ENCODE peak calls at places on chromosomes 11 and 22, in eight cellular contexts. One of them, this sample, is unnamed.

GRCh38 chr11:33463059-33463458 is 205.9 kb downstream of the HIPK3 start:
- DNase-seq in fibroblast of pulmonary artery: peak
- DNase-seq in Calu3: no peak
- DNase-seq in endothelial cell: no peak
- DNase-seq in choroid plexus epithelial cell: peak
- DNase-seq in lower leg skin: no peak
- DNase-seq in prostate gland: no peak
- DNase-seq in esophagus squamous epithelium: no peak
- DNase-seq in this sample: no peak

GRCh38 chr11:130849215-130849568 is 67.1 kb downstream of the SNX19 start:
- DNase-seq in fibroblast of pulmonary artery: peak
- DNase-seq in Calu3: no peak
- DNase-seq in endothelial cell: no peak
- DNase-seq in choroid plexus epithelial cell: peak
- DNase-seq in lower leg skin: peak
- DNase-seq in prostate gland: no peak
- DNase-seq in esophagus squamous epithelium: no peak
- DNase-seq in this sample: no peak

GRCh38 chr11:63573881-63574855 is 11.0 kb upstream of the PLAAT2 start:
- DNase-seq in fibroblast of pulmonary artery: peak
- DNase-seq in Calu3: peak
- DNase-seq in endothelial cell: no peak
- DNase-seq in choroid plexus epithelial cell: peak
- DNase-seq in lower leg skin: no peak
- DNase-seq in prostate gland: peak
- DNase-seq in esophagus squamous epithelium: no peak
- DNase-seq in this sample: no peak

GRCh38 chr11:76008474-76008873 is 193.5 kb downstream of the UVRAG start:
- DNase-seq in fibroblast of pulmonary artery: peak
- DNase-seq in Calu3: no peak
- DNase-seq in endothelial cell: no peak
- DNase-seq in choroid plexus epithelial cell: peak
- DNase-seq in lower leg skin: no peak
- DNase-seq in prostate gland: no peak
- DNase-seq in esophagus squamous epithelium: no peak
- DNase-seq in this sample: no peak

GRCh38 chr11:88354909-88355308 is 17.4 kb upstream of the CTSC start:
- DNase-seq in fibroblast of pulmonary artery: no peak
- DNase-seq in Calu3: no peak
- DNase-seq in endothelial cell: no peak
- DNase-seq in choroid plexus epithelial cell: no peak
- DNase-seq in lower leg skin: no peak
- DNase-seq in prostate gland: no peak
- DNase-seq in esophagus squamous epithelium: no peak
- DNase-seq in this sample: no peak

GRCh38 chr22:38423512-38424503 is 31.2 kb downstream of the KCNJ4 start:
- DNase-seq in fibroblast of pulmonary artery: no peak
- DNase-seq in Calu3: peak
- DNase-seq in endothelial cell: no peak
- DNase-seq in choroid plexus epithelial cell: no peak
- DNase-seq in lower leg skin: no peak
- DNase-seq in prostate gland: no peak
- DNase-seq in esophagus squamous epithelium: no peak
- DNase-seq in this sample: no peak

GRCh38 chr22:17707526-17707925 is 66.7 kb downstream of the BID start:
- DNase-seq in fibroblast of pulmonary artery: peak
- DNase-seq in Calu3: no peak
- DNase-seq in endothelial cell: no peak
- DNase-seq in choroid plexus epithelial cell: peak
- DNase-seq in lower leg skin: no peak
- DNase-seq in prostate gland: no peak
- DNase-seq in esophagus squamous epithelium: no peak
- DNase-seq in this sample: no peak

GRCh38 chr22:35649026-35649553 is 844 bp downstream of the APOL6 start:
- DNase-seq in fibroblast of pulmonary artery: no peak
- DNase-seq in Calu3: no peak
- DNase-seq in endothelial cell: no peak
- DNase-seq in choroid plexus epithelial cell: no peak
- DNase-seq in lower leg skin: no peak
- DNase-seq in prostate gland: no peak
- DNase-seq in esophagus squamous epithelium: no peak
- DNase-seq in this sample: no peak

GRCh38 chr11:1523779-1524178 is 37.2 kb upstream of the MOB2 start:
- DNase-seq in fibroblast of pulmonary artery: no peak
- DNase-seq in Calu3: no peak
- DNase-seq in endothelial cell: no peak
- DNase-seq in choroid plexus epithelial cell: no peak
- DNase-seq in lower leg skin: no peak
- DNase-seq in prostate gland: no peak
- DNase-seq in esophagus squamous epithelium: no peak
- DNase-seq in this sample: no peak

GRCh38 chr11:74010306-74010981 is 1.6 kb upstream of the UCP3 start:
- DNase-seq in fibroblast of pulmonary artery: no peak
- DNase-seq in Calu3: no peak
- DNase-seq in endothelial cell: no peak
- DNase-seq in choroid plexus epithelial cell: no peak
- DNase-seq in lower leg skin: no peak
- DNase-seq in prostate gland: no peak
- DNase-seq in esophagus squamous epithelium: no peak
- DNase-seq in this sample: no peak

GRCh38 chr22:48908547-48908946 is 919.1 kb downstream of the BRD1 start:
- DNase-seq in fibroblast of pulmonary artery: no peak
- DNase-seq in Calu3: no peak
- DNase-seq in endothelial cell: no peak
- DNase-seq in choroid plexus epithelial cell: no peak
- DNase-seq in lower leg skin: no peak
- DNase-seq in prostate gland: no peak
- DNase-seq in esophagus squamous epithelium: no peak
- DNase-seq in this sample: no peak

GRCh38 chr22:28710889-28711285 is 30.7 kb downstream of the CHEK2 start:
- DNase-seq in fibroblast of pulmonary artery: peak
- DNase-seq in Calu3: no peak
- DNase-seq in endothelial cell: no peak
- DNase-seq in choroid plexus epithelial cell: peak
- DNase-seq in lower leg skin: no peak
- DNase-seq in prostate gland: no peak
- DNase-seq in esophagus squamous epithelium: no peak
- DNase-seq in this sample: no peak

GRCh38 chr22:50531546-50532352 is 1.9 kb upstream of the TYMP start:
- DNase-seq in fibroblast of pulmonary artery: peak
- DNase-seq in Calu3: peak
- DNase-seq in endothelial cell: peak
- DNase-seq in choroid plexus epithelial cell: peak
- DNase-seq in lower leg skin: peak
- DNase-seq in prostate gland: peak
- DNase-seq in esophagus squamous epithelium: no peak
- DNase-seq in this sample: peak

GRCh38 chr11:117936973-117937372 is 7.8 kb upstream of the TMPRSS13 start:
- DNase-seq in fibroblast of pulmonary artery: no peak
- DNase-seq in Calu3: no peak
- DNase-seq in endothelial cell: no peak
- DNase-seq in choroid plexus epithelial cell: no peak
- DNase-seq in lower leg skin: no peak
- DNase-seq in prostate gland: no peak
- DNase-seq in esophagus squamous epithelium: no peak
- DNase-seq in this sample: no peak

GRCh38 chr11:65576867-65577755 is 1.3 kb downstream of the EHBP1L1 start:
- DNase-seq in fibroblast of pulmonary artery: peak
- DNase-seq in Calu3: peak
- DNase-seq in endothelial cell: no peak
- DNase-seq in choroid plexus epithelial cell: no peak
- DNase-seq in lower leg skin: no peak
- DNase-seq in prostate gland: no peak
- DNase-seq in esophagus squamous epithelium: no peak
- DNase-seq in this sample: no peak

GRCh38 chr11:124276081-124276480 is 19.9 kb downstream of the OR8G5 start:
- DNase-seq in fibroblast of pulmonary artery: peak
- DNase-seq in Calu3: no peak
- DNase-seq in endothelial cell: no peak
- DNase-seq in choroid plexus epithelial cell: peak
- DNase-seq in lower leg skin: no peak
- DNase-seq in prostate gland: no peak
- DNase-seq in esophagus squamous epithelium: no peak
- DNase-seq in this sample: no peak

GRCh38 chr22:41181349-41182241 is 23.5 kb upstream of the L3MBTL2 start:
- DNase-seq in fibroblast of pulmonary artery: peak
- DNase-seq in Calu3: peak
- DNase-seq in endothelial cell: no peak
- DNase-seq in choroid plexus epithelial cell: peak
- DNase-seq in lower leg skin: no peak
- DNase-seq in prostate gland: no peak
- DNase-seq in esophagus squamous epithelium: no peak
- DNase-seq in this sample: no peak

GRCh38 chr11:69636512-69636866 is 4.5 kb upstream of the CCND1 start:
- DNase-seq in fibroblast of pulmonary artery: peak
- DNase-seq in Calu3: peak
- DNase-seq in endothelial cell: peak
- DNase-seq in choroid plexus epithelial cell: peak
- DNase-seq in lower leg skin: no peak
- DNase-seq in prostate gland: no peak
- DNase-seq in esophagus squamous epithelium: no peak
- DNase-seq in this sample: peak

GRCh38 chr22:37173709-37174108 is 14.3 kb downstream of the C1QTNF6 start:
- DNase-seq in fibroblast of pulmonary artery: peak
- DNase-seq in Calu3: no peak
- DNase-seq in endothelial cell: no peak
- DNase-seq in choroid plexus epithelial cell: peak
- DNase-seq in lower leg skin: peak
- DNase-seq in prostate gland: no peak
- DNase-seq in esophagus squamous epithelium: no peak
- DNase-seq in this sample: no peak

GRCh38 chr22:20380486-20380885 is 13.5 kb upstream of the ZNF74 start:
- DNase-seq in fibroblast of pulmonary artery: no peak
- DNase-seq in Calu3: no peak
- DNase-seq in endothelial cell: no peak
- DNase-seq in choroid plexus epithelial cell: no peak
- DNase-seq in lower leg skin: no peak
- DNase-seq in prostate gland: no peak
- DNase-seq in esophagus squamous epithelium: no peak
- DNase-seq in this sample: no peak
- TF ChIP-seq CTCF in fibroblast of pulmonary artery: no peak
- TF ChIP-seq CTCF in Calu3: no peak
- TF ChIP-seq CTCF in endothelial cell: no peak
- TF ChIP-seq CTCF in choroid plexus epithelial cell: no peak
- TF ChIP-seq CTCF in lower leg skin: no peak
- TF ChIP-seq CTCF in prostate gland: no peak
- TF ChIP-seq CTCF in esophagus squamous epithelium: no peak
- TF ChIP-seq CTCF in this sample: no peak

GRCh38 chr11:79440451-79441158 is at the start of gene TENM4:
- DNase-seq in fibroblast of pulmonary artery: peak
- DNase-seq in Calu3: no peak
- DNase-seq in endothelial cell: peak
- DNase-seq in choroid plexus epithelial cell: peak
- DNase-seq in lower leg skin: no peak
- DNase-seq in prostate gland: peak
- DNase-seq in esophagus squamous epithelium: no peak
- DNase-seq in this sample: peak
- TF ChIP-seq CTCF in fibroblast of pulmonary artery: no peak
- TF ChIP-seq CTCF in Calu3: no peak
- TF ChIP-seq CTCF in endothelial cell: no peak
- TF ChIP-seq CTCF in choroid plexus epithelial cell: no peak
- TF ChIP-seq CTCF in lower leg skin: no peak
- TF ChIP-seq CTCF in prostate gland: no peak
- TF ChIP-seq CTCF in esophagus squamous epithelium: peak
- TF ChIP-seq CTCF in this sample: peak

GRCh38 chr11:19795082-19795481 is 82.4 kb downstream of the NAV2 start:
- DNase-seq in fibroblast of pulmonary artery: no peak
- DNase-seq in Calu3: no peak
- DNase-seq in endothelial cell: no peak
- DNase-seq in choroid plexus epithelial cell: no peak
- DNase-seq in lower leg skin: no peak
- DNase-seq in prostate gland: no peak
- DNase-seq in esophagus squamous epithelium: no peak
- DNase-seq in this sample: no peak

GRCh38 chr11:19803506-19803998 is 90.9 kb downstream of the NAV2 start:
- DNase-seq in fibroblast of pulmonary artery: no peak
- DNase-seq in Calu3: peak
- DNase-seq in endothelial cell: no peak
- DNase-seq in choroid plexus epithelial cell: no peak
- DNase-seq in lower leg skin: no peak
- DNase-seq in prostate gland: no peak
- DNase-seq in esophagus squamous epithelium: no peak
- DNase-seq in this sample: no peak

GRCh38 chr11:19800714-19801519 is 88.3 kb downstream of the NAV2 start:
- DNase-seq in fibroblast of pulmonary artery: no peak
- DNase-seq in Calu3: no peak
- DNase-seq in endothelial cell: no peak
- DNase-seq in choroid plexus epithelial cell: peak
- DNase-seq in lower leg skin: no peak
- DNase-seq in prostate gland: no peak
- DNase-seq in esophagus squamous epithelium: no peak
- DNase-seq in this sample: no peak

GRCh38 chr11:19802773-19803293 is 90.2 kb downstream of the NAV2 start:
- DNase-seq in fibroblast of pulmonary artery: no peak
- DNase-seq in Calu3: no peak
- DNase-seq in endothelial cell: no peak
- DNase-seq in choroid plexus epithelial cell: peak
- DNase-seq in lower leg skin: no peak
- DNase-seq in prostate gland: no peak
- DNase-seq in esophagus squamous epithelium: no peak
- DNase-seq in this sample: no peak

DNA sequence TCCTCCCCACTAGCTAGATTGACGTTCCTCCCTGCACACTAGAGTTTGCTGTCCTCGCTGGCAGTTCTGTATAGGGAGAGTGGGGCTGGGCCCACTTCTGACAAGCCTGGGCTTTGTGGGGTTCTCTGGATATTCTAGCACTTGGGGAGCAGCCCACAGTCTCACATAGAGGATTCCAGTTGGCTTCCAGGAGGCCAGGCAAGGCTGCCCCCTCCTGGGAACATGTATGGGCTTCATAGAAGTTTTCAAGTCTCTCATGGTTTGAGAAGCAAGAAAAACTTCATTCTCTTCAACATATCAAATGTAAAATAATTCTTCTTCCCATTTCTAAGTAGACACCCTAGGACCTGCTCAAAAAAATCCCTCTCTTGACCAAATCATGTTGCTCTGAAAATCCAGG is 87.5 kb downstream of the NAV2 start:
- DNase-seq in fibroblast of pulmonary artery: no peak
- DNase-seq in Calu3: no peak
- DNase-seq in endothelial cell: peak
- DNase-seq in choroid plexus epithelial cell: peak
- DNase-seq in lower leg skin: no peak
- DNase-seq in prostate gland: no peak
- DNase-seq in esophagus squamous epithelium: no peak
- DNase-seq in this sample: no peak
- TF ChIP-seq CTCF in fibroblast of pulmonary artery: peak
- TF ChIP-seq CTCF in Calu3: no peak
- TF ChIP-seq CTCF in endothelial cell: no peak
- TF ChIP-seq CTCF in choroid plexus epithelial cell: peak
- TF ChIP-seq CTCF in lower leg skin: no peak
- TF ChIP-seq CTCF in prostate gland: no peak
- TF ChIP-seq CTCF in esophagus squamous epithelium: no peak
- TF ChIP-seq CTCF in this sample: no peak

DNA sequence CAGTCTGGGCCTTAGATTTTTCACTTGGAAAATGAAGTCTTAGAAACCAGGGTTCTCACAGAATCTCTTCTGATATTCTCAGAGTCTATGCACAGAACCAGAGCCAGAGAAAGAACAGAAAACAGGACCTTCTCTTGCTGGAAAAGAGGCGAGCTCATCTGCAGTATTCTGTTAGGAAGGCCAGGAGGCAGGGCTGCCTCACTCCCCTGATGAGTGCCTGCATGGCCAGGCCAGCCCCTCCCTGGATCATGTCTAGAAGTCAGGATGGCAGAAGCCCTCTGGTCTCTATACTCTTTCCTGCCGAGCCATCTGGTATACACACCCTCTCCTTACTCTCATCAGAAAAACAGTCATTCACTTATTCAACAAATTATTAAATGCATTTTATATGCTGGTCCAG is 723 bp downstream of the OR51M1 start:
- DNase-seq in fibroblast of pulmonary artery: no peak
- DNase-seq in Calu3: no peak
- DNase-seq in endothelial cell: no peak
- DNase-seq in choroid plexus epithelial cell: no peak
- DNase-seq in lower leg skin: no peak
- DNase-seq in prostate gland: no peak
- DNase-seq in esophagus squamous epithelium: no peak
- DNase-seq in this sample: no peak
- TF ChIP-seq CTCF in fibroblast of pulmonary artery: no peak
- TF ChIP-seq CTCF in Calu3: no peak
- TF ChIP-seq CTCF in endothelial cell: no peak
- TF ChIP-seq CTCF in choroid plexus epithelial cell: no peak
- TF ChIP-seq CTCF in lower leg skin: no peak
- TF ChIP-seq CTCF in prostate gland: no peak
- TF ChIP-seq CTCF in esophagus squamous epithelium: no peak
- TF ChIP-seq CTCF in this sample: no peak